ENCODE peak calls at places on chromosomes 16 and 17, in four cellular contexts. Z is heart right ventricle, D is sigmoid colon, H is fibroblast of pulmonary artery. F is an unnamed sample.

GRCh38 chr16:13766334-13766733 is 153.6 kb upstream of the ERCC4 start:
- DNase-seq in D (no peak), H (no peak), Z (no peak), F (no peak)

GRCh38 chr16:17970816-17971291 is 365.7 kb downstream of the NPIPA8 start:
- DNase-seq in Z (no peak), D (no peak), H (no peak), F (no peak)

GRCh38 chr16:21283521-21284289 is 5.6 kb upstream of the CRYM start:
- DNase-seq in Z (peak; percentile 64), D (peak; percentile 75), H (peak; percentile 29), F (peak; percentile 47)

GRCh38 chr16:11034005-11034404 is 89.6 kb downstream of the CLEC16A start:
- DNase-seq in H (peak; percentile 93), Z (no peak), D (peak; percentile 84), F (peak; percentile 97)

GRCh38 chr17:76677406-76677805 is 33.4 kb downstream of the MXRA7 start:
- DNase-seq in Z (no peak), D (no peak), H (no peak), F (no peak)

GRCh38 chr16:8660841-8661301 is 13.5 kb upstream of the ABAT start:
- DNase-seq in H (peak; percentile 66), Z (peak; percentile 40), D (peak; percentile 74), F (peak; percentile 50)

GRCh38 chr16:50743575-50744225 is 1.8 kb downstream of the CYLD start:
- DNase-seq in H (no peak), D (no peak), Z (no peak), F (peak; percentile 11)

GRCh38 chr16:51243836-51244483 is 92.9 kb upstream of the SALL1 start:
- DNase-seq in H (peak; percentile 7), Z (no peak), D (no peak), F (peak; percentile 5)

GRCh38 chr16:53872248-53873221 is 168.6 kb downstream of the FTO start:
- DNase-seq in Z (no peak), H (no peak), D (no peak), F (peak; percentile 53)

GRCh38 chr17:78107976-78108725 is 20.4 kb downstream of the TMC6 start:
- DNase-seq in D (peak; percentile 60), Z (no peak), H (no peak), F (no peak)

GRCh38 chr16:67470314-67470713 is 10.6 kb downstream of the ATP6V0D1 start:
- DNase-seq in H (no peak), Z (peak; percentile 90), D (peak; percentile 86), F (no peak)

GRCh38 chr16:84329016-84329415 is 34.3 kb downstream of the WFDC1 start:
- DNase-seq in Z (no peak), D (peak; percentile 40), H (no peak), F (no peak)

GRCh38 chr16:23907457-23907902 is 71.7 kb downstream of the PRKCB start:
- DNase-seq in H (no peak), D (no peak), Z (no peak), F (no peak)

GRCh38 chr16:86605950-86606349 is 27.6 kb downstream of the FOXL1 start:
- DNase-seq in D (no peak), H (no peak), Z (no peak), F (no peak)

GRCh38 chr17:35087731-35088646 is 24.5 kb upstream of the RFFL start:
- DNase-seq in H (peak; percentile 52), D (peak; percentile 82), Z (peak; percentile 60), F (peak; percentile 60)

GRCh38 chr17:41415833-41416335 is 8.5 kb downstream of the KRT37 start:
- DNase-seq in Z (no peak), H (peak; percentile 12), D (no peak), F (peak; percentile 77)

GRCh38 chr16:51569204-51569911 is 418.3 kb upstream of the SALL1 start:
- DNase-seq in H (peak; percentile 62), Z (no peak), D (no peak), F (no peak)

GRCh38 chr17:59367657-59368045 is 36.2 kb downstream of the YPEL2 start:
- DNase-seq in H (no peak), Z (no peak), D (no peak), F (no peak)

GRCh38 chr16:10949424-10949970 is 5.1 kb downstream of the CLEC16A start:
- DNase-seq in Z (no peak), D (no peak), H (peak; percentile 39), F (no peak)

GRCh38 chr16:57946181-57946801 is 24.6 kb downstream of the CNGB1 start:
- DNase-seq in Z (no peak), H (no peak), D (no peak), F (no peak)

GRCh38 chr16:57944961-57945739 is 25.8 kb downstream of the CNGB1 start:
- DNase-seq in Z (no peak), H (no peak), D (no peak), F (no peak)

GRCh38 chr16:57948027-57948426 is 22.9 kb downstream of the CNGB1 start:
- DNase-seq in H (no peak), Z (no peak), D (no peak), F (no peak)

GRCh38 chr16:57949013-57949412 is 21.9 kb downstream of the CNGB1 start:
- DNase-seq in H (no peak), Z (no peak), D (no peak), F (no peak)

GRCh38 chr16:57945740-57946138 is 25.2 kb downstream of the CNGB1 start:
- DNase-seq in D (no peak), Z (no peak), H (peak; percentile 25), F (peak; percentile 11)
- TF ChIP-seq CTCF in D (no peak), Z (no peak), H (peak; percentile 33), F (peak; percentile 25)

GRCh38 chr17:17593222-17593620 is 1.7 kb upstream of the PEMT start:
- DNase-seq in D (no peak), Z (no peak), H (no peak), F (no peak)
- H3K4me3 ChIP-seq in D (no peak overlapping the region), Z (no peak overlapping the region), H (no peak overlapping the region), F (no peak overlapping the region)

GRCh38 chr17:67452681-67453554 is 75.8 kb downstream of the PITPNC1 start:
- DNase-seq in Z (no peak), D (no peak), H (no peak), F (no peak)

GRCh38 chr17:67449885-67450755 is 73.0 kb downstream of the PITPNC1 start:
- DNase-seq in D (no peak), Z (no peak), H (no peak), F (peak; percentile 15)

GRCh38 chr17:67443931-67444597 is 67.0 kb downstream of the PITPNC1 start:
- DNase-seq in H (peak; percentile 57), Z (no peak), D (peak; percentile 80), F (peak; percentile 76)

GRCh38 chr17:67449065-67449464 is 72.0 kb downstream of the PITPNC1 start:
- DNase-seq in H (peak; percentile 62), D (no peak), Z (no peak), F (no peak)

DNA sequence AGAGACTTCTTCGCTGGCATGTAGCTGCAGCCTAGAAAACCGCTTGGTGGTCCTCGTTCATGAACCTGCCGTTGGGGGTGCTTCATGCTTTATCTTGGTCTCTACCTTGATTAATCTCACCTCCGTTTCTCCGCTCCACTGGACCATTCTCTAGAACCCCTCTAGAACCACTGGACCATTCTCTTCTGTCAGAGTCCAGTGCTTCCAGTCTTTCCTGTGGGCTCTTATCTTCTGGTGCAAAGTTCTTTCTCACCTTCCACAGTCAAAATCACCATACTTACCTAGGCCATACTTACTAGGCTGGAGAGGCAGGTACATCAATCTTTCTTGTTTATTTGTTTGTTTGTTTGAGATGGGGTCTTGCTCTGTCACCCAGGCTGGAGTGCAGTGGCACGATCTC is 71.4 kb downstream of the PITPNC1 start:
- DNase-seq in D (no peak), Z (no peak), H (no peak), F (no peak)
- TF ChIP-seq CTCF in D (no peak), Z (no peak), H (no peak), F (no peak)

GRCh38 chr17:2056221-2057129 is 1.6 kb downstream of the HIC1 start:
- DNase-seq in Z (no peak), H (peak; percentile 72), D (peak; percentile 75), F (peak; percentile 53)
- H3K4me3 ChIP-seq in Z (peak overlapping the region; percentile 72), H (peak overlapping the region; percentile 64), D (peak overlapping the region; percentile 63), F (peak overlapping the region; percentile 68)

GRCh38 chr17:882827-883585 is 96.6 kb downstream of the NXN start:
- DNase-seq in D (peak; percentile 93), Z (peak; percentile 69), H (peak; percentile 19), F (peak; percentile 93)
- TF ChIP-seq CTCF in D (no peak), Z (no peak), H (no peak), F (no peak)

GRCh38 chr17:43936434-43936833 is 5.8 kb downstream of the PPY start:
- DNase-seq in D (no peak), Z (no peak), H (no peak), F (no peak)

GRCh38 chr17:43935926-43936261 is 6.4 kb downstream of the PPY start:
- DNase-seq in D (no peak), H (no peak), Z (no peak), F (no peak)

GRCh38 chr17:43940630-43941029 is 1.6 kb downstream of the PPY start:
- DNase-seq in D (no peak), Z (no peak), H (peak; percentile 39), F (peak; percentile 39)

GRCh38 chr17:43939886-43940285 is 2.4 kb downstream of the PPY start:
- DNase-seq in H (no peak), Z (no peak), D (no peak), F (no peak)

DNA sequence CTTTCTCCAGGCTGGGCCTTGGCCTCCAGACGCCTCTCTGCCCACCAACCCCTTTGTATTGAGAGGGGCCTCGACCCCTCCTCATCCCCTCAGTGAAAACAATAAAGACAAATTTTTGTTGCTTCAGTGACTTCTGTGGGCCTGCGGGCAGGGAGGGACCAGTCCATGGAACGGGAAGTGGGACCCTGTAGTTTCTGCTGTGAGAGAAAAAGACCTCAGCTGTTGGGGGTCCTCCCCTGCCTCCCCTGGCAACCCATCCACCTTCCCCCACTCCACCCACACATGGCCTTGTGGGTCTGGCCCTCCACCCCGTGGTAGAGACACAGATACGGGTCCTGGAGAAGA is 3.5 kb downstream of the PPY start:
- DNase-seq in H (no peak), D (no peak), Z (no peak), F (no peak)
- H3K4me3 ChIP-seq in H (no peak overlapping the region), D (no peak overlapping the region), Z (no peak overlapping the region), F (no peak overlapping the region)

F was measured in fibroblast of villous mesenchyme.